ENCODE peak calls at places on chromosome 5, in four cellular contexts. Q is heart left ventricle, L is retina, X is HCT116. K is an unnamed sample.

GRCh38 chr5:154858972-154859950 is 834 bp downstream of the CNOT8 start:
- DNase-seq in Q (no peak), L (peak), X (no peak), K (no peak)

GRCh38 chr5:143494162-143494561 is 90.7 kb upstream of the NR3C1 start:
- DNase-seq in Q (no peak), L (no peak), X (no peak), K (no peak)

GRCh38 chr5:171365351-171365750 is 22.3 kb upstream of the NPM1 start:
- DNase-seq in Q (no peak), L (no peak), X (no peak), K (no peak)

GRCh38 chr5:83011990-83012389 is 65.2 kb downstream of the TMEM167A start:
- DNase-seq in Q (no peak), L (no peak), X (no peak), K (no peak)

GRCh38 chr5:138157626-138158025 is 18.4 kb upstream of the NME5 start:
- DNase-seq in Q (no peak), L (no peak), X (no peak), K (no peak)

GRCh38 chr5:62720036-62720441 is 141.4 kb downstream of the LRRC70 start:
- DNase-seq in Q (no peak), L (peak), X (peak), K (no peak)

GRCh38 chr5:37494756-37495155 is 115.6 kb downstream of the WDR70 start:
- DNase-seq in Q (no peak), L (no peak), X (no peak), K (no peak)

GRCh38 chr5:143695244-143695885 is 116.6 kb upstream of the HMHB1 start:
- DNase-seq in Q (no peak), L (no peak), X (no peak), K (no peak)

GRCh38 chr5:43416988-43417394 is 4.8 kb upstream of the CCL28 start:
- DNase-seq in Q (no peak), L (no peak), X (no peak), K (no peak)

GRCh38 chr5:52977264-52977897 is 11.8 kb upstream of the ITGA2 start:
- DNase-seq in Q (no peak), L (no peak), X (no peak), K (no peak)

GRCh38 chr5:142316051-142316450 is 8.8 kb downstream of the SPRY4 start:
- DNase-seq in Q (no peak), L (no peak), X (no peak), K (no peak)

K was measured in SW 1271.